ENCODE peak calls at places on chromosomes 6 and 20, in nine cellular contexts. B, V, H, W, S, D, F, X and O are unnamed samples.

GRCh38 chr6:1013656-1014430 is 298.1 kb upstream of the FOXQ1 start:
- DNase-seq in F (no peak), W (no peak), B (no peak), V (no peak), H (no peak), D (no peak), S (no peak), X (no peak), O (peak; percentile 57)

GRCh38 chr20:9555781-9556180 is 41.4 kb downstream of the LAMP5 start:
- DNase-seq in S (no peak), H (no peak), W (no peak), F (no peak), X (no peak), B (no peak), D (no peak), V (no peak), O (no peak)

GRCh38 chr6:42140051-42140450 is 2.4 kb downstream of the C6orf132 start:
- DNase-seq in B (peak; percentile 65), H (peak; percentile 36), X (no peak), V (no peak), F (no peak), W (no peak), S (peak; percentile 37), D (peak; percentile 40), O (no peak)

GRCh38 chr6:157541618-157542404 is 160.8 kb downstream of the ZDHHC14 start:
- DNase-seq in S (no peak), D (no peak), H (no peak), F (no peak), B (no peak), V (no peak), W (no peak), X (no peak), O (no peak)

GRCh38 chr20:63309261-63310071 is 16.5 kb downstream of the COL20A1 start:
- DNase-seq in V (no peak), D (peak; percentile 9), H (no peak), S (peak; percentile 19), B (peak; percentile 65), F (peak; percentile 49), W (peak; percentile 61), X (no peak), O (no peak)

GRCh38 chr6:112193535-112194051 is 60.8 kb downstream of the LAMA4 start:
- DNase-seq in W (no peak), F (no peak), S (no peak), H (no peak), X (no peak), B (no peak), V (no peak), D (no peak), O (no peak)

GRCh38 chr6:27668442-27669275 is 195.8 kb upstream of the ZNF184 start:
- DNase-seq in D (peak; percentile 62), S (peak; percentile 66), B (peak; percentile 49), W (peak; percentile 85), X (no peak), V (no peak), H (peak; percentile 70), F (peak; percentile 78), O (no peak)

GRCh38 chr6:26328265-26328844 is 36.6 kb upstream of the BTN3A2 start:
- DNase-seq in V (no peak), B (no peak), D (no peak), S (peak; percentile 64), F (no peak), X (no peak), H (no peak), W (peak; percentile 76), O (no peak)

GRCh38 chr6:85795966-85796365 is 153.3 kb upstream of the SYNCRIP start:
- DNase-seq in D (no peak), X (no peak), F (no peak), B (no peak), H (no peak), V (no peak), W (peak; percentile 77), S (no peak), O (no peak)

GRCh38 chr6:105137388-105137787 is 42.4 kb downstream of the POPDC3 start:
- DNase-seq in S (no peak), H (no peak), W (no peak), F (peak; percentile 19), B (peak; percentile 45), D (no peak), X (no peak), V (peak; percentile 4), O (no peak)

GRCh38 chr6:109793015-109793414 is 101.9 kb downstream of the FIG4 start:
- DNase-seq in W (no peak), H (no peak), V (no peak), B (no peak), F (no peak), D (no peak), X (no peak), S (no peak), O (no peak)

GRCh38 chr20:7742479-7742878 is 197.8 kb downstream of the HAO1 start:
- DNase-seq in B (no peak), V (no peak), X (no peak), W (peak; percentile 75), F (no peak), D (peak; percentile 23), H (peak; percentile 76), S (no peak), O (no peak)

GRCh38 chr20:35002426-35003210 is 47.0 kb downstream of the MYH7B start:
- DNase-seq in S (no peak), D (no peak), X (no peak), W (no peak), V (no peak), H (no peak), B (peak; percentile 38), F (no peak), O (no peak)

GRCh38 chr6:10478187-10479040 is 42.7 kb upstream of the GCNT2 start:
- DNase-seq in X (no peak), S (peak; percentile 79), H (no peak), B (no peak), W (peak; percentile 73), D (peak; percentile 24), F (no peak), V (peak; percentile 25), O (no peak)

GRCh38 chr6:34745277-34746103 is 11.8 kb upstream of the SNRPC start:
- DNase-seq in W (no peak), V (no peak), X (no peak), D (no peak), F (no peak), H (peak; percentile 30), B (no peak), S (no peak), O (no peak)

GRCh38 chr6:166007349-166008263 is 160.0 kb downstream of the TBXT start:
- DNase-seq in S (no peak), H (no peak), B (peak; percentile 82), W (no peak), X (no peak), D (peak; percentile 75), F (peak; percentile 88), V (no peak), O (no peak)

GRCh38 chr20:43508604-43509040 is 1.1 kb downstream of the L3MBTL1 start:
- DNase-seq in V (no peak), H (no peak), W (no peak), B (no peak), S (no peak), X (no peak), D (no peak), F (no peak), O (no peak)

GRCh38 chr6:48615041-48615440 is 504.0 kb upstream of the PTCHD4 start:
- DNase-seq in D (no peak), W (no peak), H (no peak), V (no peak), S (no peak), B (no peak), X (no peak), F (no peak), O (no peak)

GRCh38 chr6:11196511-11197174 is 35.8 kb downstream of the NEDD9 start:
- DNase-seq in W (no peak), V (no peak), F (no peak), X (no peak), S (no peak), H (peak; percentile 87), D (peak; percentile 95), B (no peak), O (peak; percentile 83)

GRCh38 chr6:209432-210103 is 82.7 kb upstream of the DUSP22 start:
- DNase-seq in X (no peak), F (no peak), V (no peak), W (no peak), S (no peak), B (no peak), D (no peak), H (no peak), O (no peak)

GRCh38 chr6:94751641-94752329 is 825.5 kb upstream of the MANEA start:
- DNase-seq in H (no peak), D (no peak), W (no peak), V (no peak), S (peak; percentile 49), X (no peak), B (no peak), F (no peak), O (no peak)